ENCODE peak calls at places on chromosomes 16 and 17, in five cellular contexts. U is CD4-positive, CD25-positive, alpha-beta regulatory T cell; F is neural progenitor cell; D is A549; V is skeletal muscle cell. O is an unnamed sample.

GRCh38 chr17:39244016-39244599 is 18.4 kb upstream of the STAC2 start:
- DNase-seq in U (no peak), F (no peak), D (no peak), V (no peak), O (peak)

GRCh38 chr17:13429201-13429600 is 172.5 kb downstream of the HS3ST3A1 start:
- DNase-seq in U (no peak), F (no peak), D (no peak), V (peak), O (no peak)

GRCh38 chr17:19573075-19573474 is 39.4 kb downstream of the SLC47A1 start:
- DNase-seq in U (no peak), F (no peak), D (no peak), V (peak), O (no peak)

GRCh38 chr17:47742319-47743181 is 9.5 kb downstream of the TBX21 start:
- DNase-seq in U (peak), F (peak), D (no peak), V (no peak), O (peak)

GRCh38 chr16:19291459-19291858 is 5.9 kb downstream of the CLEC19A start:
- DNase-seq in U (no peak), F (peak), D (peak), V (no peak), O (peak)

GRCh38 chr17:40224707-40225092 is 5.6 kb downstream of the WIPF2 start:
- DNase-seq in U (no peak), F (no peak), D (no peak), V (no peak), O (no peak)

GRCh38 chr17:40462343-40463121 is 19.3 kb downstream of the IGFBP4 start:
- DNase-seq in U (no peak), F (no peak), D (peak), V (no peak), O (peak)

GRCh38 chr16:11076259-11077018 is 132.1 kb downstream of the CLEC16A start:
- DNase-seq in U (peak), F (peak), D (no peak), V (no peak), O (no peak)

GRCh38 chr17:81964081-81964849 is 3.3 kb upstream of the NOTUM start:
- DNase-seq in U (no peak), F (no peak), D (no peak), V (no peak), O (no peak)

GRCh38 chr17:32323784-32324590 is 18.0 kb downstream of the C17orf75 start:
- DNase-seq in U (peak), F (peak), D (no peak), V (no peak), O (peak)

GRCh38 chr17:35235917-35236316 is 7.0 kb upstream of the SLFN5 start:
- DNase-seq in U (peak), F (no peak), D (no peak), V (no peak), O (no peak)

GRCh38 chr16:83475108-83475507 is 332.7 kb upstream of the HSBP1 start:
- DNase-seq in U (no peak), F (no peak), D (no peak), V (no peak), O (no peak)

GRCh38 chr17:2264023-2264860 is 39.3 kb downstream of the SMG6 start:
- DNase-seq in U (no peak), F (no peak), D (no peak), V (peak), O (no peak)

GRCh38 chr17:45018514-45019176 is 32.8 kb downstream of the DCAKD start:
- DNase-seq in U (no peak), F (peak), D (no peak), V (no peak), O (peak)

GRCh38 chr16:70737377-70738082 is 51.7 kb upstream of the MTSS2 start:
- DNase-seq in U (peak), F (no peak), D (no peak), V (peak), O (peak)

GRCh38 chr17:19386974-19387920 is at the start of gene MFAP4:
- DNase-seq in U (no peak), F (peak), D (no peak), V (peak), O (peak)

GRCh38 chr16:53089434-53090270 is 34.9 kb downstream of the CHD9 start:
- DNase-seq in U (no peak), F (peak), D (no peak), V (no peak), O (no peak)

GRCh38 chr17:17729620-17730249 is 48.5 kb downstream of the RAI1 start:
- DNase-seq in U (peak), F (peak), D (peak), V (no peak), O (peak)

GRCh38 chr17:52212851-52213250 is 54.3 kb upstream of the CA10 start:
- DNase-seq in U (no peak), F (no peak), D (no peak), V (no peak), O (no peak)

GRCh38 chr16:51813609-51814008 is 662.5 kb upstream of the SALL1 start:
- DNase-seq in U (no peak), F (peak), D (no peak), V (no peak), O (peak)

GRCh38 chr16:51815527-51815926 is 664.5 kb upstream of the SALL1 start:
- DNase-seq in U (no peak), F (no peak), D (no peak), V (no peak), O (no peak)

GRCh38 chr16:51816929-51817328 is 665.9 kb upstream of the SALL1 start:
- DNase-seq in U (no peak), F (no peak), D (no peak), V (no peak), O (no peak)

GRCh38 chr16:51814617-51815016 is 663.5 kb upstream of the SALL1 start:
- DNase-seq in U (no peak), F (no peak), D (no peak), V (no peak), O (no peak)

GRCh38 chr16:51812945-51813344 is 661.9 kb upstream of the SALL1 start:
- DNase-seq in U (no peak), F (no peak), D (no peak), V (no peak), O (no peak)
- H3K4me3 ChIP-seq in U (no peak), F (no peak), D (no peak), V (no peak), O (no peak)

GRCh38 chr17:68460096-68460495 is 2.8 kb upstream of the WIPI1 start:
- DNase-seq in U (no peak), F (no peak), D (no peak), V (no peak), O (no peak)
- H3K4me3 ChIP-seq in U (peak), F (no peak), D (no peak), V (no peak), O (no peak)

DNA sequence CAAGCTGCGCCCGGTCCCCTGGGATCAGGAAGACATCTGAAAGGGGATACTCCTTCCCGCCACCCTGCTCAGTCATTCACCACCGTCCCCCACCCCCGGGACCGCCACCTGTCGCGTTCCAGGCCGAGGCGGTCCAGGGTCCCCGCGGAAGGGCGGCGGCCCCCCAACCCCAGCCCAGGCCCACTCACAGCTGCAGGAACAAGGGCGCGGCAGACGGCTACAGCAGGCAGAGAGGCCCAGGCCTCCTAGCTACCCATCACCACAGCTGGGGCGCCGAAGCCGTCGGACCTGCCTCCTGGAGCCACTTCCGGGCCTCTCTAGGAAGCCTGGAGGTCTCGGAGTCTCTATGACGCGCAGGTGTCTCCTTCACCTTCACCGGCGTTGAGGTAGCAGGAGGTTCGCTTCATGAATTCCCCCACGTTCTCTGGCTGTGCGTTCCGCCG is at the start of gene SDR42E1:
- DNase-seq in U (peak), F (no peak), D (peak), V (no peak), O (no peak)
- H3K4me3 ChIP-seq in U (peak), F (no peak), D (peak), V (peak), O (no peak)

GRCh38 chr16:73354426-73354825 is 306.5 kb upstream of the ZFHX3 start:
- DNase-seq in U (no peak), F (peak), D (no peak), V (no peak), O (no peak)
- H3K4me3 ChIP-seq in U (no peak), F (no peak), D (no peak), V (no peak), O (no peak)

GRCh38 chr16:25013049-25013448 is 2.1 kb downstream of the ARHGAP17 start:
- DNase-seq in U (no peak), F (no peak), D (no peak), V (no peak), O (no peak)
- H3K4me3 ChIP-seq in U (peak), F (no peak), D (peak), V (peak), O (no peak)

GRCh38 chr16:66207864-66208226 is 158.6 kb upstream of the CDH5 start:
- DNase-seq in U (no peak), F (no peak), D (no peak), V (no peak), O (no peak)
- H3K4me3 ChIP-seq in U (no peak), F (no peak), D (no peak), V (no peak), O (no peak)

GRCh38 chr16:80804061-80804450 is 342 bp downstream of the CDYL2 start:
- DNase-seq in U (peak), F (no peak), D (peak), V (peak), O (peak)
- H3K4me3 ChIP-seq in U (no peak), F (peak), D (peak), V (peak), O (peak)

DNA sequence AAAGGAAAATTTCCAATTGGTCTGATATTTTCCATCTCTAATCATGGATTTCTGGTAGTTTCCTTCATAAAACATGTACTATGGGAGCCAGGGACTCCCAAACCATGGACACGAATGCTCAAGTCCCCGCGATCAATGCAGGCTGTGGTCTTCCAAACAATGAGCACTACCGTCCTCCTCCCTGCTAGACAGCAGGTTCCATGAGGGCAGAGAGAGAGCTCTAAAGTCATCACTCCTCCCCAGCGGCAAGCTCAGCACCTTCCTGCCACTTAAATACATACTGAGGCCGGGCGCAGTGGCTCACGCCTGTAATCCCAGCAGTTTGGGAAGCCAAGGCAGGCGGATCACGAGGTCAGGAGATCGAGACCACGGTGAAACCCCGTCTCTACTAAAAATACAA is 31.1 kb downstream of the ARHGAP17 start:
- DNase-seq in U (no peak), F (no peak), D (no peak), V (no peak), O (no peak)
- H3K4me3 ChIP-seq in U (no peak), F (no peak), D (no peak), V (no peak), O (no peak)

DNA sequence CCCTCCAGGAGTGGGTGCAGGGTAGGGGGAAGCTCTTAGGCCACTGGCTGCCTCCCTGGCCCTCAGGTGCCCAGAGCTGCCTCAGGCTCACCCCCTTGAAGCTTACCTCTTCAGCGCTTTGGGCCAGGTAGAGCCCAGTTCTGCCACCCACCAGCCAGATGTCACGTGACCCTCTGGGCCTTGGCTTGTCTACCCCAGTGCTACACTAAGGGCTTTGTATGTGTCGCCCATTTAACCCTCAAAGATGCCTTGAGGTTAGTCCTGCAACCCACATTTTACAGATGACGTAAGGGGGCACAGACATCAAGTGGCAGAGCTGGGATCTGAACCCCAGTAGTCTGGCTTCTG is 3.4 kb downstream of the HAS3 start:
- DNase-seq in U (no peak), F (no peak), D (no peak), V (no peak), O (peak)
- H3K4me3 ChIP-seq in U (no peak), F (peak), D (no peak), V (no peak), O (peak)

O was measured in H7.